ENCODE peak calls at places on chromosomes 3 and 15, in eight cellular contexts. F, K, D, G, J, A, R and H are unnamed samples.

GRCh38 chr15:67547064-67547463 is 4.6 kb downstream of the MAP2K5 start:
- DNase-seq in F (no peak), J (no peak), R (no peak), D (no peak), K (no peak), A (no peak), G (no peak), H (no peak)

GRCh38 chr3:34312684-34313083 is 514.3 kb downstream of the PDCD6IP start:
- DNase-seq in K (no peak), F (no peak), J (no peak), G (no peak), D (no peak), R (no peak), A (no peak), H (no peak)

GRCh38 chr15:74202461-74203401 is at the start of gene STRA6:
- DNase-seq in J (no peak), F (no peak), A (no peak), G (no peak), K (no peak), D (no peak), R (no peak), H (no peak)

GRCh38 chr3:139472380-139473010 is 3.8 kb downstream of the RBP2 start:
- DNase-seq in J (no peak), D (no peak), A (peak; percentile 47), G (no peak), K (no peak), R (no peak), F (no peak), H (no peak)

GRCh38 chr3:135908225-135908624 is 57.3 kb upstream of the PPP2R3A start:
- DNase-seq in K (no peak), G (no peak), F (no peak), D (no peak), J (no peak), A (no peak), R (no peak), H (no peak)

GRCh38 chr3:13877911-13878710 is 1.8 kb downstream of the WNT7A start:
- DNase-seq in K (no peak), F (no peak), J (no peak), R (no peak), G (no peak), D (no peak), A (no peak), H (no peak)

GRCh38 chr3:123143669-123144411 is 57.9 kb upstream of the SEC22A start:
- DNase-seq in K (peak; percentile 24), D (no peak), A (peak; percentile 9), J (no peak), R (no peak), G (peak; percentile 38), F (no peak), H (no peak)

GRCh38 chr3:10867384-10867783 is 51.4 kb downstream of the SLC6A11 start:
- DNase-seq in F (peak; percentile 1), D (no peak), A (no peak), K (peak; percentile 15), R (no peak), J (peak; percentile 24), G (no peak), H (no peak)

GRCh38 chr15:61829514-61829889 is 230.7 kb downstream of the VPS13C start:
- DNase-seq in J (no peak), D (no peak), K (no peak), R (no peak), G (no peak), A (no peak), F (no peak), H (no peak)

GRCh38 chr3:12221663-12222062 is 63.0 kb upstream of the TIMP4 start:
- DNase-seq in K (no peak), G (no peak), F (no peak), D (no peak), A (no peak), R (no peak), J (no peak), H (no peak)

GRCh38 chr15:76753131-76753530 is 152.0 kb downstream of the SCAPER start:
- DNase-seq in R (no peak), A (no peak), J (no peak), F (no peak), D (no peak), K (no peak), G (no peak), H (no peak)

GRCh38 chr3:102225407-102226132 is 209.2 kb upstream of the ZPLD1 start:
- DNase-seq in K (peak; percentile 51), F (peak; percentile 88), R (peak; percentile 24), D (no peak), J (peak; percentile 91), G (no peak), A (peak; percentile 69), H (peak; percentile 45)

GRCh38 chr3:101530213-101531047 is 17.4 kb upstream of the SENP7 start:
- DNase-seq in G (no peak), D (no peak), A (no peak), K (no peak), J (no peak), R (no peak), F (no peak), H (no peak)

GRCh38 chr3:177478170-177478859 is 281.0 kb upstream of the TBL1XR1 start:
- DNase-seq in A (peak; percentile 98), J (peak; percentile 99), K (peak; percentile 97), F (peak; percentile 100), D (peak; percentile 32), G (no peak), R (peak; percentile 99), H (peak; percentile 100)

GRCh38 chr3:45599984-45600650 is 5.6 kb downstream of the LIMD1 start:
- DNase-seq in A (no peak), G (no peak), D (no peak), K (no peak), R (no peak), J (no peak), F (no peak), H (no peak)

GRCh38 chr3:13550257-13550693 is 1.4 kb downstream of the FBLN2 start:
- DNase-seq in R (no peak), G (no peak), J (no peak), F (no peak), K (no peak), D (no peak), A (no peak), H (no peak)

GRCh38 chr15:32867313-32867626 is 149.5 kb downstream of the GREM1 start:
- DNase-seq in K (peak; percentile 84), J (peak; percentile 77), F (peak; percentile 95), R (no peak), D (no peak), A (peak; percentile 78), G (no peak), H (peak; percentile 72)

GRCh38 chr3:23734481-23734880 is 71.3 kb upstream of the UBE2E1 start:
- DNase-seq in G (no peak), K (no peak), J (no peak), F (no peak), D (no peak), A (no peak), R (no peak), H (no peak)

GRCh38 chr3:142007710-142008399 is 131.4 kb downstream of the ATP1B3 start:
- DNase-seq in K (peak; percentile 6), J (no peak), A (no peak), G (no peak), R (no peak), D (no peak), F (no peak), H (no peak)

GRCh38 chr3:154122912-154123559 is 1.8 kb downstream of the ARHGEF26 start:
- DNase-seq in A (no peak), K (peak; percentile 34), D (peak; percentile 15), G (no peak), J (peak; percentile 29), R (no peak), F (peak; percentile 31), H (no peak)

GRCh38 chr3:11582123-11582968 is 61.4 kb downstream of the VGLL4 start:
- DNase-seq in A (no peak), D (peak; percentile 81), G (no peak), R (peak; percentile 76), F (peak; percentile 95), J (peak; percentile 92), K (peak; percentile 66), H (peak; percentile 79)

GRCh38 chr3:195893516-195893915 is 14.8 kb downstream of the TNK2 start:
- DNase-seq in K (no peak), A (no peak), F (no peak), G (no peak), R (no peak), J (no peak), D (no peak), H (no peak)

GRCh38 chr3:1093216-1093615 is 392 bp downstream of the CNTN6 start:
- DNase-seq in J (no peak), A (no peak), G (no peak), D (no peak), R (no peak), K (no peak), F (no peak), H (no peak)
- H3K4me3 ChIP-seq in J (no peak overlapping the region), A (peak overlapping the region; percentile 21), G (no peak overlapping the region), D (no peak overlapping the region), R (no peak overlapping the region), K (peak overlapping the region; percentile 12), F (no peak overlapping the region), H (no peak overlapping the region)

GRCh38 chr3:42635111-42635510 is 18.4 kb upstream of the ZBTB47 start:
- DNase-seq in J (peak; percentile 65), A (no peak), R (no peak), F (peak; percentile 35), G (no peak), D (no peak), K (no peak), H (no peak)
- TF ChIP-seq CTCF in J (peak; percentile 36), A (no peak), R (no peak), F (no peak), G (no peak), D (no peak), K (peak; percentile 7), H (no peak)

GRCh38 chr3:36833160-36833814 is 68.9 kb upstream of the DCLK3 start:
- DNase-seq in A (no peak), G (no peak), D (no peak), R (no peak), K (no peak), J (no peak), F (no peak), H (no peak)
- H3K4me3 ChIP-seq in A (no peak overlapping the region), G (no peak overlapping the region), D (no peak overlapping the region), R (no peak overlapping the region), K (no peak overlapping the region), J (no peak overlapping the region), F (no peak overlapping the region), H (no peak overlapping the region)

DNA sequence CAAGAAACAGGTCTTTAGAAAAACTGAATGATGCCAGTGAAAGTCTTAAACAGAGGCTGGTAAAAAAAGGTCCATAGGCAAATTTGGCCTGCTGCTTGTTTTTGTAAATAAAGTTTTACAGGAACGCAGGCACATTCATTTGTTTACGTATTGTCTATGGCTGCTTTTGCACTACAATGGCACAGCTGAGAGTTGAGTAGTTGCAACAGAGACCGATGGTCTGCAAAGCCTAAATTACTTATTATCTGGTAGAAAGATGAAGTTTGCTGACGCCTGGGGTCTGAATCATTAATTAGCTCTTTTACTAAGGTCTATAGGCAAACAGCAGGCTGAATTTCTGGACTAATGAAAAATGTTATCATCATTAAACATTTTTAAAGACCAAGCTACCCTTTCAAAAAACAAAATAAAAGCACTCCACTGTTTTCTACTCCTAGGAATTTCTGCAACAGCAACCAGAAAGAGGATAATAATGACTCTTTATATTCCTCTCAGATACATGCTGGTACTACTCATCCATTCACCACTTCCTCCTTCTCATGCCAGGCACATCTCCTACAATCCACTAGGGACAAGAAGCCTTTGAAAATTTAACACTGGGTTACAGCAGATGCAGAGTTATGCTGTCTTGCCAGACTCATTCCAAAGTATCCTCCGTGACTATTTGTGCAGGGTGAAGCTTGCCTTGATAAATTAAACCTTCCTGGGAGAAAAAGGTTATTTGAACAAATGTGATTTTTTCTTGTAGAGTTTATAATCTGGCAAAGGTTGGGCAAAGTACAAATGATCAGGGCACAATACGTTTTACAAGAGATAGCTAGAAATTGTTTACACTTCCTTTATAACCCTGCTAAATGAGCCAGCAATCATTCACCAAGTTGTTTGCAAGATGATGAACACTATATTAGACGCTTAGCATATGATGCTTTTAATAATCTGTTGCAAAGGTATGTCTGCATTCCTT is 6.0 kb downstream of the GATM start:
- DNase-seq in J (no peak), F (no peak), R (no peak), D (no peak), A (no peak), K (no peak), G (no peak), H (no peak)
- TF ChIP-seq CTCF in J (no peak), F (no peak), R (no peak), D (no peak), A (no peak), K (peak; percentile 18), G (no peak), H (no peak)